ENCODE peak calls at places on chromosomes 16 and 17, in four cellular contexts. J is K562, Z is stomach, M is HepG2. T is an unnamed sample.
A peak's percentile ranks its signal among the peaks of the same experiment; 100 is the strongest.

GRCh38 chr17:77436481-77436880 is 295.7 kb downstream of the SEC14L1 start:
- DNase-seq in J (no peak), Z (no peak), M (no peak), T (no peak)

GRCh38 chr17:46977348-46977747 is 1.7 kb downstream of the RPRML start:
- DNase-seq in J (peak; percentile 43), Z (peak; percentile 39), M (peak; percentile 54), T (peak; percentile 92)

GRCh38 chr16:56743840-56744239 is 13.9 kb downstream of the NUP93 start:
- DNase-seq in J (peak; percentile 25), Z (no peak), M (no peak), T (no peak)

GRCh38 chr16:1159325-1159972 is 6.5 kb downstream of the CACNA1H start:
- DNase-seq in J (no peak), Z (no peak), M (peak; percentile 25), T (peak; percentile 67)

GRCh38 chr16:54812229-54812628 is 118.4 kb upstream of the IRX5 start:
- DNase-seq in J (no peak), Z (no peak), M (peak; percentile 19), T (peak; percentile 16)

GRCh38 chr17:45648642-45649041 is 135.5 kb upstream of the CRHR1 start:
- DNase-seq in J (peak; percentile 30), Z (no peak), M (no peak), T (no peak)

GRCh38 chr17:74152591-74153455 is 50.7 kb upstream of the RPL38 start:
- DNase-seq in J (no peak), Z (no peak), M (no peak), T (no peak)

GRCh38 chr16:87602821-87603683 is 744 bp downstream of the JPH3 start:
- DNase-seq in J (no peak), Z (no peak), M (no peak), T (no peak)

GRCh38 chr17:2170023-2170422 is 115.1 kb downstream of the HIC1 start:
- DNase-seq in J (peak; percentile 28), Z (no peak), M (peak; percentile 35), T (no peak)

GRCh38 chr17:41736983-41737679 is 2.7 kb upstream of the HAP1 start:
- DNase-seq in J (no peak), Z (no peak), M (no peak), T (no peak)

GRCh38 chr17:75238684-75239191 is 22.7 kb downstream of the GGA3 start:
- DNase-seq in J (peak; percentile 79), Z (peak; percentile 57), M (peak; percentile 74), T (peak; percentile 72)
- H3K36me3 ChIP-seq in J (peaks cover 95% of the 10 kb centered on the region), Z (peaks cover 100% of the 10 kb centered on the region), M (peaks cover 89% of the 10 kb centered on the region), T (peaks cover 64% of the 10 kb centered on the region)

GRCh38 chr17:4948997-4949320 is 629 bp upstream of the PFN1 start:
- DNase-seq in J (peak; percentile 84), Z (peak; percentile 83), M (peak; percentile 82), T (peak; percentile 74)

GRCh38 chr17:4950757-4951204 is at the start of gene ENO3:
- DNase-seq in J (peak; percentile 35), Z (no peak), M (peak; percentile 73), T (peak; percentile 78)

GRCh38 chr17:4948166-4948996 is at the start of gene PFN1:
- DNase-seq in J (peak; percentile 89), Z (peak; percentile 92), M (peak; percentile 90), T (peak; percentile 80)

GRCh38 chr17:4950075-4950756 is 703 bp upstream of the ENO3 start:
- DNase-seq in J (peak; percentile 55), Z (peak; percentile 61), M (peak; percentile 56), T (peak; percentile 63)

GRCh38 chr17:4949321-4950074 is 1.2 kb upstream of the PFN1 start:
- DNase-seq in J (peak; percentile 84), Z (peak; percentile 82), M (peak; percentile 82), T (peak; percentile 85)
- H3K4me1 ChIP-seq in J (peaks cover 55% of the 10 kb centered on the region), Z (peaks cover 55% of the 10 kb centered on the region), M (peaks cover 59% of the 10 kb centered on the region), T (peaks cover 30% of the 10 kb centered on the region)

DNA sequence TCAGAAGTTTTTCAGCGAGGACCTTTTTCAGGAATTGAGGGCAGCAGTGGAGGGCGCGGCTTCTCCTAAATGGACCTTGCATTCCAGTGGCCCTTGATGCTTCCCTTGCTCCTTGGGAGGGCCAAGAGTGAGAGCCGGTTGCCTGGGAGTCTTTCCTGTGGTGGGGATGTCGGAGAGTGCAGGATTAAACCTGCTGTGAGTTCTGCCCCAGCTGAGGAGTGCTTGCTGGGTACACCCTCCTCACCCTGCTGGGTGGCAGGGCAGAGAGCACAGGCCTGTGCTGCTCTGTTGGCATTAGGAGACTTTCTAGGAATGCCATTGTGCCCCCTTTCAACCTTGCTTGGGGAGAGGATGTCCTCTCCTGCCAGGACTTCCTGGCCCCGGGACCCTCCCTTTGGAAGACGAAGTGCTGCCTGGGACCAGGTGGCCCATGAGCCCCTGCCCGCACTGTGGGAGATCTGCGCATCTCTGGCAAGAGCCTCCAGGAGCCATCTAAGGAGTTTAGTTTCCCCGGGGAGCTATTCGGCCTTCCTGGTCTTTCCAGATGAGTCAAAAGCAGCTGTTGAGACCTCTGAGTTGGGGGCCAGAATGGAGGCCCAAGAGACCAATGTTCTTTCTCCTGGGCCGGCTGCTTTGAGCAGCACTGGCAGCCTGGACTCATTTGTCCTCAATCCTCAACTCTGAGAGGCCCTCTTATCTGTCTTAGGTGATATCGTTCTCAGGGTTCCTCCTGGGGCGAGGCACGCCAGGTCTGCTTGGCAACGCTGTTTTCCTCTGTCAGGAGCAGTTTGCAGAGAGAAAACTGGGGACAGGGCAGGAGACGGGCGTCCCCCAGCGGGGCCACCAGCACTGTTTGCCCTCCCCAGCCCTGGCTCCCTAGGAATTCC is 5.6 kb downstream of the LLGL2 start:
- DNase-seq in J (no peak), Z (peak; percentile 55), M (no peak), T (no peak)
- H3K4me3 ChIP-seq in J (no peak overlapping the region), Z (no peak overlapping the region), M (no peak overlapping the region), T (no peak overlapping the region)

GRCh38 chr17:35846055-35846809 is 22.5 kb downstream of the HEATR9 start:
- DNase-seq in J (no peak), Z (no peak), M (no peak), T (no peak)

GRCh38 chr17:35843698-35844097 is 25.0 kb downstream of the HEATR9 start:
- DNase-seq in J (no peak), Z (no peak), M (no peak), T (no peak)

GRCh38 chr17:35844547-35844946 is 24.1 kb downstream of the HEATR9 start:
- DNase-seq in J (no peak), Z (no peak), M (no peak), T (no peak)

GRCh38 chr17:35842239-35842638 is 26.5 kb downstream of the HEATR9 start:
- DNase-seq in J (no peak), Z (no peak), M (no peak), T (no peak)

DNA sequence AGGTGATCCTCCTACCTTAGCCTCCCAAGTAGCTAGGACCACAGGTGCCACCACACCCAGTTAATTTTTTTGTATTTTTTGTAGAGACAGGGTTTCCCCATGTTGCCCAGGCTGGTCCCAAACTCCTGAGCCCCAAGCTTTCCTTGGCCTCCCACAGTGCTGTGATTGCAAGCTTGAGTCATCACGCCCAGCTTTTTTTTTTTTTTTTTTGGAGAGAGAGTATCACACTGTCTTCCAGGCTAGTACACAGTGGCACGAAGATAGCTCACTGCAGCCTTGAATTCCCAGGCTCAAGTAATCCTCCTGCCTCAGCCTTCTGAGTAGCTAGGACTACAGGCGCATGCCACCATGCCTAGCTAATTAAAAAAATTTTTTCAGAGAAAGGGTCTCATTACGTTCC is 27.2 kb downstream of the HEATR9 start:
- DNase-seq in J (no peak), Z (no peak), M (no peak), T (no peak)
- H3K36me3 ChIP-seq in J (peaks cover 90% of the 10 kb centered on the region), Z (peaks cover 100% of the 10 kb centered on the region), M (peaks cover 73% of the 10 kb centered on the region), T (peaks cover 95% of the 10 kb centered on the region)

DNA sequence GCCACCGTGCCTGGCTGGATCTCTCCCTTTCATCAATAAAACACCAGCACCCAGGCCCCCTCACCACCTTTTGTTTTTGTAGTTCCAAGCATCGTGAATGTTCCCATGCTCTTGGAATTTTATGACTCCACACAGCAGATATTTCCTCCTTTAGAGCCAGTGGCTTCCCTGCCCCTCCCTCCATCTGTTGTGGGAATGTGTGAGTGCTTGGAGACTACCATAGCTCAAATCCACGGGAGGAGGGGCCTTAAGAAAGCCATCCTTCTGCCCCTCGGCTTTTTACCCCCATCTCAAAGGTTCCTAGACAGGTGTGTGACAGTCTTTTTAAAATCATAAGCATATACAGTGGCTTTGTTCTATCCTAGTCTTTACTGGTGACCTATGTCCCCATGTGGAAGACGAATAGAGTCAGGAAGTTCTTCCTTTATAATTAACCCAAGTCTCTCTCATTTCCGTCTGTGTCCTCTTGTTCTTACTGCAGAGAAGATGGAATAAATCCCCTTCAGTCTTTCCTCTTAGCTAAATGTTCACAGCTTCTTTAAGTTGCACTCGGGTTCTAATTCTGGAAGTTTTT is 47.3 kb downstream of the YPEL2 start:
- DNase-seq in J (no peak), Z (no peak), M (no peak), T (no peak)
- H3K4me1 ChIP-seq in J (no peaks in the 10 kb centered on the region), Z (peaks cover 85% of the 10 kb centered on the region), M (peaks cover 33% of the 10 kb centered on the region), T (no peaks in the 10 kb centered on the region)